ENCODE peak calls at places on chromosomes 5 and 9, in four cellular contexts. A, K, D and T are unnamed samples. For H3K4me1, the result is how much of the 10 kb centered on the place peaks cover.

GRCh38 chr5:179858241-179858585 is 404 bp downstream of the MRNIP start:
- DNase-seq in A (peak), K (no peak), D (peak), T (peak)

GRCh38 chr9:38432922-38433510 is 8.8 kb upstream of the IGFBPL1 start:
- DNase-seq in A (peak), K (peak), D (peak), T (no peak)

GRCh38 chr9:104993291-104993963 is 65.5 kb upstream of the ABCA1 start:
- DNase-seq in A (no peak), K (no peak), D (peak), T (peak)

GRCh38 chr5:1152156-1152555 is 40.3 kb upstream of the SLC12A7 start:
- DNase-seq in A (no peak), K (no peak), D (no peak), T (no peak)

GRCh38 chr5:82313016-82313415 is 34.9 kb upstream of the RPS23 start:
- DNase-seq in A (no peak), K (peak), D (no peak), T (no peak)

GRCh38 chr9:90044710-90045151 is 439.9 kb downstream of the GADD45G start:
- DNase-seq in A (peak), K (peak), D (no peak), T (no peak)

GRCh38 chr9:107016383-107016782 is 153.4 kb downstream of the ZNF462 start:
- DNase-seq in A (no peak), K (no peak), D (no peak), T (no peak)

GRCh38 chr9:90970603-90971002 is 169.0 kb downstream of the SYK start:
- DNase-seq in A (peak), K (no peak), D (peak), T (no peak)

GRCh38 chr9:87039809-87040392 is 92.6 kb upstream of the GAS1 start:
- DNase-seq in A (no peak), K (no peak), D (no peak), T (no peak)

GRCh38 chr5:72046106-72046505 is 61.2 kb upstream of the MAP1B start:
- DNase-seq in A (no peak), K (no peak), D (no peak), T (no peak)

GRCh38 chr5:143968071-143968878 is 156.3 kb downstream of the HMHB1 start:
- DNase-seq in A (peak), K (peak), D (peak), T (no peak)

GRCh38 chr5:149439899-149440655 is 61.0 kb upstream of the IL17B start:
- DNase-seq in A (peak), K (peak), D (peak), T (peak)

GRCh38 chr9:31314241-31314640 is 1070.2 kb upstream of the ACO1 start:
- DNase-seq in A (no peak), K (no peak), D (no peak), T (no peak)

GRCh38 chr9:114856942-114857315 is 51.1 kb upstream of the TNFSF15 start:
- DNase-seq in A (no peak), K (no peak), D (no peak), T (no peak)

GRCh38 chr5:125499969-125500368 is 753.5 kb upstream of the ZNF608 start:
- DNase-seq in A (no peak), K (no peak), D (no peak), T (no peak)

GRCh38 chr5:93221-93980 is 1.4 kb downstream of the PLEKHG4B start:
- DNase-seq in A (no peak), K (no peak), D (no peak), T (no peak)

GRCh38 chr5:10579537-10580521 is 16.0 kb downstream of the ANKRD33B start:
- DNase-seq in A (no peak), K (no peak), D (no peak), T (no peak)

GRCh38 chr9:107131108-107131799 is 151.8 kb upstream of the RAD23B start:
- DNase-seq in A (peak), K (no peak), D (peak), T (peak)

GRCh38 chr9:113454914-113455761 is 8.4 kb upstream of the RGS3 start:
- DNase-seq in A (peak), K (peak), D (peak), T (no peak)

GRCh38 chr9:123609844-123610243 is 253.8 kb downstream of the CRB2 start:
- DNase-seq in A (no peak), K (no peak), D (no peak), T (no peak)

GRCh38 chr5:143147918-143148317 is 255.6 kb downstream of the NR3C1 start:
- DNase-seq in A (no peak), K (no peak), D (no peak), T (no peak)

GRCh38 chr5:112977440-112977861 is 853 bp downstream of the DCP2 start:
- DNase-seq in A (no peak), K (no peak), D (no peak), T (no peak)

DNA sequence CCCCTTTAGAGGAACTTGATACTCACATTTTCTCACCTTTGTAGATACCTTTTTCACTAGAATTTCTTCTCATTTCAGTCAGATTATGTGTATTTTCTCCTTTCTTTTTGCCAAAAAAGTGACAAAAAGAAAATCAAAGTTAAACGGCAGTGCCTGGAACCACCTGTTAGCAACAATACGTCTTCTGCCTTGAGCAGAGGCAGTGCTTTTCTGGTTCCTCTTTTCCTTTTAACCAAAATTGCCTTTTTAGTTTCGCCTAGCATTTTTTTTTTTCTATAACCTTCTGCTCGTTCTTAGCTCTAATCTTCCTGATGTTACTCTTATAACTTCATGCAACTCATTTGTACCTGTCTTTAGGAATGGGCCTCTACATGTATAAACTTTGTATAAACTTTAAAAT is 26.1 kb downstream of the SMIM32 start:
- DNase-seq in A (no peak), K (no peak), D (no peak), T (no peak)
- H3K9ac ChIP-seq in A (no peak), K (no peak), D (no peak), T (no peak)

GRCh38 chr5:147434049-147434448 is 75.8 kb downstream of the DPYSL3 start:
- DNase-seq in A (no peak), K (no peak), D (no peak), T (no peak)
- H3K4me1 ChIP-seq in A (under half), K (under half), D (half or more), T (under half)

DNA sequence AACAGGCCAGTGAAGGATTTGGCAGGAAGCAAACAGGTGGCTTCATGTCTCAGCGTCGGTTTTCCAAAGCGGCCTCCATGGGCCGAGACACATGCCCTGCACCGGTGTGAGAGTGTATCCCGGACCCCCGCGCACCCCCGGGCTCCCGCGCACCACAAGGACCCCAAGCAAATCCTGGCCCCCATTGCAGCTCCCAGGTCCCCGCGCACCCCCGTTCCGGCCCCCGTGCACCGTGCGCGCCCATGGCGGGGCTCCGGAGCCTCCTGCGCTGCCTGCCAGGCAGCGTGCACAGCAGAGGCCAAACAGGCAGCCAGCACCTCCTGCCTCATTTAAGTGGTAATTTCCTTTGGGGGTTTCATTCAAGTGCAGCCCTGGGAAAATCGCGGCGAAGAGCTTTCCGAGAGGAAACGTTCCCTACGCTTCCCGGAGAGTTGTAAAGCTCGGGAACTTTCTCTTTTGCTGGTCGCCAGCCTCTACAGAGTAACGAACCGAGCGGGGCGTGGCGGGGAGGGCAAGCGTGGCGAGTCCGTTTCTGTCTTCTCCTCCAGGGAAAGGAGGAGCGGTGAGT is 145.5 kb upstream of the SLC24A2 start:
- DNase-seq in A (no peak), K (no peak), D (peak), T (peak)
- TF ChIP-seq CTCF in A (no peak), K (no peak), D (peak), T (no peak)

GRCh38 chr9:134103391-134103998 is 32.4 kb upstream of the WDR5 start:
- DNase-seq in A (no peak), K (no peak), D (no peak), T (no peak)

GRCh38 chr9:134099123-134099761 is 31.4 kb upstream of the BRD3 start:
- DNase-seq in A (peak), K (peak), D (peak), T (no peak)

GRCh38 chr9:134101623-134102149 is 33.9 kb upstream of the BRD3 start:
- DNase-seq in A (no peak), K (no peak), D (no peak), T (no peak)

DNA sequence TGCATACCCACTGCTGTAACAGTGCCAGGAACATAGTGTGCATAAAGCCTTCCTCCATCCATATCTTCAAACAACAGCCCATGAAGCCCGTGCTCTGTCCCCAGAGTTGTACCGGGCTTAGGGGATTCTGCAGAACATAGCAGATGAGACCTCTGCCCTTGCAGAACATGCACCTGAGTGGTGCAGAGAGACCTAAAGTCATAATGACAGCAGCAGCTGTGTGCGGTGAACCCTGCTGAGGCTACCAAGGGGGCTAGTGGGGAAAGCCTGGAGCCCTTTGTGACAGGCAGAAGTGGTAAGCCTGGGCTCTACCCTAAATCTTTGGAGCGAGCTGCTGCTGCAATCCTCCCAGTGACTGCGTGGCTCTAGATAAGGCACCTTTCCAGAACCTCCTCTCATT is 32.2 kb upstream of the BRD3 start:
- DNase-seq in A (no peak), K (no peak), D (no peak), T (no peak)
- H3K9ac ChIP-seq in A (no peak), K (no peak), D (no peak), T (no peak)

DNA sequence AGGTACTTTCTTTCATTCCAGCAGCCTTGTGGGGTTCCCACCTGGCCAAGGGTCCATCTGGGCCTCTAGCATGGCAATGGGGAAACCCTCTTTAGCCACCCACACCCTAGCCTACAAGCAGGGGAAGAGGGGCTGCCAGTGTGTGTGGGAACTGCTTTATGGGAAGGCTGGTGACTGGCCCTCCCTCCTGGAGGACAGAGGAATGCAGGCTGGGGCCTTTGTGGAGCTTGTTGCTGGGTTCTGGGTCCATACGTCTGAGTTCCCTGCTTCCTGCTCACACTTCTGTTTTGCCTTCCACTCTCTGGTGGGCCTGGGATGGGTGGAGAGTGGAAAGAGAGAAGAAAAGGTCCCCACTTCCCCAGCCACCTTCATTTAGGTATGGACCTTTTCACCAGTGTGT is 14.9 kb upstream of the PITX1 start:
- DNase-seq in A (no peak), K (no peak), D (no peak), T (peak)
- H3K4me1 ChIP-seq in A (under half), K (under half), D (under half), T (under half)

DNA sequence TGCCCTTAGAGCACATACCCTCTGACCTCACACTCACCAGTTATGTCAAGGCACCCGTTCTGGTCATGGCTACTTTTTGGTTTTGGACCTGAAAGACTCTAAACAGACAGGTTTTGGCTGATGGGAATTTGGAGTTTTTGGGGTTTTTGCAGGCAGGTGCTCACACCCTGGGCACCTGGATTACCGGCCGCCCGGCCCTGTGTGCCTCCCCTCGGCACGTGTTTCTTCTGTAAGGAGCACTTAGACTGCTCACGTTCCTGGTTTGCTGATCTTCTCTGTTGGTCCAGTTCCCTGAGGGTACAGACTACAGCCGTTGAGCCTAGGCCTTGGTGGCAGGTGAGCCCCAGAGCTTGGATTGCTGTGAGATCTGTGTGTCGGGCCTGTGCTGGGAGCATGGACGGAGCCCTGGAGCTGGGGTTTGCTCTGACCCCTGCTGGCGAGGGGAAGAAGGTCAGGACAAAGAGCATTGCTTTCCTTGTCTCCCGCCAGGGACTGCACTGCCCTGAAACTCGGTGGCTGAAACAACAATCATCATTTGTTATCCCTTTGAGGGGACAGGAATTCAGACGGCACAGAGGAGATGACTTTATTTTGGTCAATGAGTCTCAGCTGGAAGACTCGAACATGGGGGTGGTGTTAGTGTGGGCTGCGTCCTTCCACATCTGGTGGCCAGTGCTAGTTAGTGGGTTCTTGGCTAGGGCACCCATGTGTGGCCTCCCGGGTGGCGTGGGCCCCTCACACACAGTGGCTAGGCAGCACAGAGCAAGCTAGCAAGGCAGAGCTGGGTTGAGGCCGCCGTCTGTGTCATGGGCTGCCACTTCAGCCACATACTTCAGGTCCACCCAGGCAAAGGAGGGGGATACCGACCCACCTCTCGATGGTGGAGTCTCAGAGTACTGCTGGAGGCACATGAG is 76.4 kb downstream of the EHMT1 start:
- DNase-seq in A (peak), K (no peak), D (peak), T (no peak)
- TF ChIP-seq CTCF in A (peak), K (peak), D (peak), T (peak)